ENCODE peak calls at places on chromosomes 4 and X, in four cellular contexts. F, Z, N and S are unnamed samples.

GRCh38 chrX:120244735-120245498 is 5.7 kb upstream of the ZBTB33 start:
- DNase-seq in F (peak; percentile 88), Z (peak; percentile 54), N (peak; percentile 71), S (peak; percentile 77)

GRCh38 chrX:136745215-136746173 is 35.2 kb downstream of the ARHGEF6 start:
- DNase-seq in F (peak; percentile 51), Z (no peak), N (no peak), S (no peak)

GRCh38 chrX:26651755-26652154 is 435.8 kb downstream of the MAGEB5 start:
- DNase-seq in F (peak; percentile 13), Z (no peak), N (no peak), S (no peak)

GRCh38 chr4:110667670-110668069 is 44.8 kb upstream of the PITX2 start:
- DNase-seq in F (no peak), Z (no peak), N (no peak), S (no peak)

GRCh38 chr4:38013461-38014366 is 53.5 kb downstream of the PTTG2 start:
- DNase-seq in F (no peak), Z (no peak), N (no peak), S (peak; percentile 31)

GRCh38 chr4:924107-925096 is 7.7 kb downstream of the GAK start:
- DNase-seq in F (peak; percentile 83), Z (peak; percentile 46), N (no peak), S (no peak)

GRCh38 chrX:50721771-50722521 is 92.0 kb downstream of the SHROOM4 start:
- DNase-seq in F (no peak), Z (no peak), N (no peak), S (no peak)

GRCh38 chrX:7074135-7074907 is 73.2 kb upstream of the STS start:
- DNase-seq in F (no peak), Z (no peak), N (no peak), S (no peak)

GRCh38 chr4:120682981-120683380 is 239.5 kb downstream of the PRDM5 start:
- DNase-seq in F (no peak), Z (no peak), N (no peak), S (no peak)

GRCh38 chr4:40247350-40247749 is 50.5 kb downstream of the RHOH start:
- DNase-seq in F (no peak), Z (no peak), N (no peak), S (no peak)

GRCh38 chr4:123892368-123892961 is 495.9 kb downstream of the SPRY1 start:
- DNase-seq in F (no peak), Z (no peak), N (no peak), S (no peak)

GRCh38 chrX:74383611-74384010 is 37.7 kb upstream of the SLC16A2 start:
- DNase-seq in F (peak; percentile 6), Z (peak; percentile 41), N (peak; percentile 13), S (peak; percentile 13)

GRCh38 chr4:21276046-21276445 is 575.8 kb downstream of the PACRGL start:
- DNase-seq in F (no peak), Z (no peak), N (no peak), S (no peak)

GRCh38 chrX:132737743-132738142 is 220.7 kb downstream of the HS6ST2 start:
- DNase-seq in F (no peak), Z (no peak), N (no peak), S (peak; percentile 13)

GRCh38 chr4:185017964-185018772 is at the start of gene HELT:
- DNase-seq in F (no peak), Z (no peak), N (no peak), S (no peak)

GRCh38 chr4:185020863-185021761 is 2.8 kb downstream of the HELT start:
- DNase-seq in F (no peak), Z (no peak), N (no peak), S (no peak)

GRCh38 chr4:185019451-185020292 is 1.4 kb downstream of the HELT start:
- DNase-seq in F (no peak), Z (peak; percentile 49), N (no peak), S (no peak)

GRCh38 chr4:185018834-185019450 is 652 bp downstream of the HELT start:
- DNase-seq in F (no peak), Z (peak; percentile 36), N (no peak), S (no peak)

GRCh38 chr4:185020293-185020808 is 2.1 kb downstream of the HELT start:
- DNase-seq in F (no peak), Z (peak; percentile 48), N (no peak), S (no peak)
- TF ChIP-seq ELF1 in F (no peak), Z (no peak), N (no peak), S (no peak)

GRCh38 chrX:22192419-22193086 is 80.2 kb upstream of the CBLL2 start:
- DNase-seq in F (peak; percentile 63), Z (peak; percentile 47), N (peak; percentile 38), S (peak; percentile 36)
- TF ChIP-seq ELF1 in F (no peak), Z (no peak), N (no peak), S (no peak)

GRCh38 chr4:82519776-82520175 is 42.0 kb downstream of the TMEM150C start:
- DNase-seq in F (no peak), Z (no peak), N (no peak), S (no peak)

GRCh38 chr4:82519072-82519471 is 42.7 kb downstream of the TMEM150C start:
- DNase-seq in F (no peak), Z (no peak), N (no peak), S (no peak)

GRCh38 chr4:82517043-82517442 is 44.7 kb downstream of the TMEM150C start:
- DNase-seq in F (no peak), Z (no peak), N (no peak), S (no peak)

GRCh38 chr4:82513382-82513781 is 48.4 kb downstream of the TMEM150C start:
- DNase-seq in F (no peak), Z (no peak), N (no peak), S (no peak)

GRCh38 chr4:82515705-82516104 is 46.1 kb downstream of the TMEM150C start:
- DNase-seq in F (no peak), Z (no peak), N (no peak), S (no peak)
- TF ChIP-seq ELF1 in F (no peak), Z (no peak), N (no peak), S (no peak)

GRCh38 chr4:147842573-147842972 is 110.7 kb downstream of the ARHGAP10 start:
- DNase-seq in F (peak; percentile 46), Z (no peak), N (no peak), S (no peak)

GRCh38 chr4:147843162-147843561 is 111.3 kb downstream of the ARHGAP10 start:
- DNase-seq in F (peak; percentile 58), Z (no peak), N (peak; percentile 16), S (peak; percentile 47)

GRCh38 chr4:147839200-147839599 is 107.3 kb downstream of the ARHGAP10 start:
- DNase-seq in F (no peak), Z (no peak), N (no peak), S (no peak)

GRCh38 chr4:147839651-147840050 is 107.8 kb downstream of the ARHGAP10 start:
- DNase-seq in F (no peak), Z (no peak), N (no peak), S (no peak)

DNA sequence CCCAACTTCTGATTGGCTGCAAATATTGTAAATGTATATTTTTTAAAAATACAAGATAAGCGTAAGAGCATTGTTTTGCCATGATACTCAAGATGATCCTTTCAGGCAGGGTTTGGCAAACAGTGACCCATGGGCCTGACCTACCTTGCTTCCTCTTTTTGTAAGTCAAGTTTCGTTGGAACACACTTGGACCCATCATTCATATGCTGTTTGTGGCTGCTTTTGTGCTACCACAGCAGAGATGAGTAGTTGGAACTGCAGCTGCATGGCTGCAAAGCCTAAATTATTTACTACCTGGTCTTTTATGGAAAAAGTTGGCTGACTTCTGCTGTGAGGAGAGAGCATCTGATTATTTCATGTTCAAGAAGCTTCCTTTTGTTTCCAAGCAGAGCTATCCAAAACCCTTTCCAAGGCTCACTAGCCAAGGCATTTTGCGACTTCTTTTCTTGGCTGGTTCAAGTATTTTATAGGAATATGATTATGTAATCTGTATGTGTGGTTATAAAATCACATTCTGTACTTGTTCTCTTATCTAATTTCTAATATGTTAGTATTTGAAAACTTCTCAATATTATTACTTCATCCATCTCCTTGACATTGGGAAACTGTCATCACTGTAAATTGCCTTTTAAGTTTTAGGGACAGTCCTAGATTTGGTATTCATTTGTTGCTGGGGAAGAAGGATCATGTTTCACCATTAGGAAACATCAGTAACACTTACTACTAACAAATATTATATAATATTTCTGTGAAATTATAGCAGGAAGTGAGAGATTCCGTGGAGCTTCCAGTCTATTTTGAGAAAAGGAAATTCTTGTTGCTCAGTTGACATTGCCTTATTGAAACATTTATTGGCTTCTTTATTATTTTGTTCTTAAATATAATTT is 109.2 kb downstream of the ARHGAP10 start:
- DNase-seq in F (no peak), Z (no peak), N (no peak), S (no peak)
- TF ChIP-seq ELF1 in F (no peak), Z (no peak), N (no peak), S (no peak)

GRCh38 chr4:10225096-10225495 is 108.5 kb upstream of the WDR1 start:
- DNase-seq in F (no peak), Z (no peak), N (no peak), S (no peak)
- TF ChIP-seq ELF1 in F (no peak), Z (no peak), N (no peak), S (no peak)

GRCh38 chr4:104490770-104491395 is 3.8 kb downstream of the CXXC4 start:
- DNase-seq in F (peak; percentile 80), Z (peak; percentile 81), N (peak; percentile 17), S (no peak)
- TF ChIP-seq ELF1 in F (no peak), Z (no peak), N (no peak), S (no peak)

GRCh38 chr4:51868449-51868847 is 25.5 kb downstream of the DCUN1D4 start:
- DNase-seq in F (no peak), Z (no peak), N (no peak), S (no peak)
- TF ChIP-seq ELF1 in F (no peak), Z (no peak), N (no peak), S (no peak)

GRCh38 chr4:97866821-97867556 is 276.3 kb downstream of the STPG2 start:
- DNase-seq in F (no peak), Z (no peak), N (no peak), S (no peak)
- TF ChIP-seq ELF1 in F (no peak), Z (no peak), N (no peak), S (no peak)

GRCh38 chrX:152817082-152817744 is 13.3 kb downstream of the CETN2 start:
- DNase-seq in F (peak; percentile 69), Z (peak; percentile 43), N (no peak), S (no peak)
- TF ChIP-seq ELF1 in F (no peak), Z (no peak), N (no peak), S (no peak)

GRCh38 chrX:39289827-39290226 is 488.6 kb downstream of the MID1IP1 start:
- DNase-seq in F (no peak), Z (no peak), N (no peak), S (no peak)

GRCh38 chrX:39298821-39299220 is 497.6 kb downstream of the MID1IP1 start:
- DNase-seq in F (no peak), Z (no peak), N (no peak), S (no peak)

GRCh38 chrX:39296472-39296871 is 495.2 kb downstream of the MID1IP1 start:
- DNase-seq in F (no peak), Z (no peak), N (no peak), S (no peak)

DNA sequence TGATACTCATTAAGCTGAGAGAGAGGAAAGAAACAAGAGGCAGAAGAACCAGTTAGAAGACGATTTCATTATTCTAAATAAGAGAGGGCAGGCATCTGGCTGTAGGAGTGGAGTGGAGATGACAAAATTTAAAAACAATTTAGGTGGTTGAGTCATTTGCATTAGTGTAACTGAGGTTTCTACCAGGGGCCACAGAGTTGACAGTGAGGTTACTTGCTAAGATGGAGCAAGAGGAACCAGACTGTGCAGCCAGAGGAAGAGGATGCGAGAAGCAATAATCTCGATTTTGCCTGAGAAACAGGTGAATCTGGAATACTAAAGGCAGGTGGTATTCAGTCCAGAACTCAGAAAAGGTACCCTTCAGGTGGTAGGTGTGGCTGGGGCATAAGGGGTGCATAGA is 491.9 kb downstream of the MID1IP1 start:
- DNase-seq in F (no peak), Z (no peak), N (no peak), S (no peak)
- TF ChIP-seq ELF1 in F (no peak), Z (no peak), N (no peak), S (no peak)